ENCODE peak calls at places on chromosomes 13 and 19, in eight cellular contexts. G is stomach, J is right lobe of liver, H is transverse colon, P is esophagus squamous epithelium, E is A549, F is uterus, Z is upper lobe of left lung. K is an unnamed sample.

GRCh38 chr13:58889474-58889873 is 1257.9 kb downstream of the PCDH17 start:
- DNase-seq in G (no peak), J (no peak), H (no peak), P (no peak), E (no peak), F (no peak), Z (no peak), K (no peak)

GRCh38 chr19:37907735-37908066 is 693 bp downstream of the SIPA1L3 start:
- DNase-seq in G (no peak), J (no peak), H (no peak), P (no peak), E (no peak), F (no peak), Z (no peak), K (no peak)

GRCh38 chr13:98570929-98571372 is 6.0 kb downstream of the STK24 start:
- DNase-seq in G (peak; percentile 43), J (no peak), H (peak; percentile 61), P (no peak), E (no peak), F (peak; percentile 34), Z (peak; percentile 73), K (no peak)

GRCh38 chr13:80196756-80197155 is 144.2 kb downstream of the SPRY2 start:
- DNase-seq in G (no peak), J (no peak), H (no peak), P (no peak), E (no peak), F (no peak), Z (no peak), K (no peak)

GRCh38 chr19:19105365-19106060 is 32.8 kb downstream of the TMEM161A start:
- DNase-seq in G (peak; percentile 51), J (no peak), H (peak; percentile 69), P (no peak), E (peak; percentile 48), F (peak; percentile 84), Z (no peak), K (no peak)

GRCh38 chr19:22708983-22709382 is 74.9 kb downstream of the ZNF492 start:
- DNase-seq in G (no peak), J (no peak), H (no peak), P (no peak), E (no peak), F (no peak), Z (no peak), K (no peak)

GRCh38 chr19:34838753-34839431 is 65.9 kb upstream of the ZNF599 start:
- DNase-seq in G (peak; percentile 25), J (peak; percentile 81), H (peak; percentile 31), P (no peak), E (no peak), F (no peak), Z (no peak), K (no peak)

GRCh38 chr19:32651729-32652140 is 23.2 kb downstream of the ANKRD27 start:
- DNase-seq in G (peak; percentile 30), J (no peak), H (peak; percentile 49), P (no peak), E (peak; percentile 44), F (no peak), Z (no peak), K (no peak)

GRCh38 chr13:87311165-87311564 is 360.0 kb upstream of the SLITRK5 start:
- DNase-seq in G (no peak), J (no peak), H (no peak), P (no peak), E (no peak), F (no peak), Z (no peak), K (no peak)

GRCh38 chr19:14004619-14005380 is 1.3 kb downstream of the RFX1 start:
- DNase-seq in G (peak; percentile 47), J (peak; percentile 88), H (peak; percentile 66), P (no peak), E (no peak), F (no peak), Z (peak; percentile 76), K (no peak)

GRCh38 chr19:14006766-14007562 is 844 bp upstream of the RFX1 start:
- DNase-seq in G (no peak), J (peak; percentile 90), H (no peak), P (no peak), E (peak; percentile 36), F (no peak), Z (peak; percentile 77), K (peak; percentile 95)

GRCh38 chr19:14003279-14004051 is 2.7 kb downstream of the RFX1 start:
- DNase-seq in G (no peak), J (no peak), H (no peak), P (no peak), E (no peak), F (no peak), Z (no peak), K (no peak)

GRCh38 chr19:14006085-14006765 is at the start of gene RFX1:
- DNase-seq in G (peak; percentile 100), J (peak; percentile 99), H (peak; percentile 100), P (peak; percentile 98), E (peak; percentile 80), F (peak; percentile 100), Z (peak; percentile 98), K (peak; percentile 100)

DNA sequence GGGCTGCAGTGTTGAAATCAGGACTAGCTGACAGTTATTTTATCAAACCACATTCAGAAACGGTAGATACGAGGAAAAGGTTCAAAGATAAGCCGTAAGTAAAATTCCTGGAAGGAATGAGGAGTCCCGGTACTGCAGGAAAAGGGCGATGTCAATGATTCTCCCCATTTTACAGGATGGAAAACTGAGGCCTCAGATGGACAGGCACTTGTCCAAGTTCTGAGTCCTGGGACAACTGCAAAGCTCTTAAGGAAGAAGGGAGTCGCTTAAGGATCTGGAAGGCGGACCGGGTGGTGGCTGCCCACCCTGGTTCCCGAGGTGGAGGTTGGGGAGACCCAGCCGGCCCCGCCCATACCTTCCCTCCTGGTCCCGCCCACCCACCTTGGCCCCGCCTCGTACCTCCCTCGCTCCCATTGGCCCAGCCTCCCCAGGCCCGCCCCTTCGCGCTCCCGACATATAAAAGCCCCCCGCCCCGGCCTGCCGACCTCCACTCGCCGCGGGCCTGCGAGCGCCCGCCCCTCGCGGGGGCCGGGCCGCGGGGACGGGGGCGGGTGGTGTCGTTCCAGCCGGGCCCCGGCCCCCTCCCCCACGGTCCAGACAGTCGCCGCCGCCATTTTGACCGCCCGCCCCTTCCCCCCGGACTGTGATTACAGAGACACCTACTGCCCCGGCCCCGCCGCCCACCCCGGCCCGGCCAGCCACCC is 587 bp downstream of the RFX1 start:
- DNase-seq in G (peak; percentile 94), J (peak; percentile 97), H (peak; percentile 96), P (peak; percentile 53), E (peak; percentile 33), F (peak; percentile 93), Z (peak; percentile 94), K (peak; percentile 98)
- TF ChIP-seq POLR2A in G (no peak), J (peak; percentile 38), H (peak; percentile 8), P (peak; percentile 37), E (no peak), F (peak; percentile 56), Z (no peak), K (no peak)

GRCh38 chr19:2089001-2089711 is 7.0 kb downstream of the MOB3A start:
- DNase-seq in G (no peak), J (no peak), H (no peak), P (no peak), E (no peak), F (no peak), Z (no peak), K (no peak)

GRCh38 chr19:2081873-2082810 is 14.0 kb downstream of the MOB3A start:
- DNase-seq in G (peak; percentile 50), J (no peak), H (peak; percentile 64), P (no peak), E (no peak), F (no peak), Z (peak; percentile 78), K (no peak)

GRCh38 chr19:2083174-2083854 is 12.8 kb downstream of the MOB3A start:
- DNase-seq in G (no peak), J (no peak), H (peak; percentile 64), P (no peak), E (no peak), F (peak; percentile 25), Z (peak; percentile 62), K (no peak)

GRCh38 chr19:2087621-2088100 is 8.5 kb downstream of the MOB3A start:
- DNase-seq in G (no peak), J (no peak), H (peak; percentile 50), P (no peak), E (no peak), F (no peak), Z (peak; percentile 60), K (no peak)

DNA sequence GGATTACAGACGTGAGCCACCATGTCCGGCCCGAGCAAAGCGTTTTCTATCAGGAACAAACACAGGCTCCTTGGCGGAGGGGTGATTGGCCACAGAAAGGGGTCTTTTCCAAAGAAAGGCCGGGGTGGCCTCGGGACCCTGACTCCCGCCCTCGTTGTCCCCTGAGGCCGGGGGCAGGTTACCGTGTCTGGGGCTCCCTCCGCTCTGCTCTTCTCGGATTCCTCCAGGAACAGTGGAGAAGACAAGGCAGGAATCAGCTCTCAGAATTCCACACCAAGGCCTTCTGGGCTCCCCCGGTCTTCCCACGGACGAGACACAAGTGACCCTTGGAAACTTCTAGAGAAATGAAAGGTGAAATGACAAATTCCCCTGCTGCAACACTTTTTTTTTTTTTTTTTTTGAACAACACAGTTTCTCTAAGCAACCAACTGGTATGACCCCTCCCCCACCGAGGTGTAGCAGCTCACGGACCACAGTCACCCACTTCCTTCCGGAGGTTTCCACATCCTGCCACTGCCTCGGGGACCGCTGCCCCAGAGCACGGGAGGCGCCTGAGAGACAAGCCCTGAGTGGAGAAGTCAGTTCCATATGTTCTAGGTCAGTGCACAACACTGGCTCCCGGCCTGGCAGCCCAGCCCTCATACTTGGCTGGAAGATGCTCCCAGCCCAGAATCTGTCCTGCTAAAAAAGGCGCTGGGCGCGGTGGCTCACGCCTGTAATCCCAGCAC is 11.0 kb downstream of the MOB3A start:
- DNase-seq in G (peak; percentile 76), J (peak; percentile 84), H (peak; percentile 88), P (peak; percentile 77), E (no peak), F (no peak), Z (peak; percentile 89), K (peak; percentile 82)
- TF ChIP-seq POLR2A in G (no peak), J (no peak), H (no peak), P (no peak), E (no peak), F (no peak), Z (no peak), K (no peak)

DNA sequence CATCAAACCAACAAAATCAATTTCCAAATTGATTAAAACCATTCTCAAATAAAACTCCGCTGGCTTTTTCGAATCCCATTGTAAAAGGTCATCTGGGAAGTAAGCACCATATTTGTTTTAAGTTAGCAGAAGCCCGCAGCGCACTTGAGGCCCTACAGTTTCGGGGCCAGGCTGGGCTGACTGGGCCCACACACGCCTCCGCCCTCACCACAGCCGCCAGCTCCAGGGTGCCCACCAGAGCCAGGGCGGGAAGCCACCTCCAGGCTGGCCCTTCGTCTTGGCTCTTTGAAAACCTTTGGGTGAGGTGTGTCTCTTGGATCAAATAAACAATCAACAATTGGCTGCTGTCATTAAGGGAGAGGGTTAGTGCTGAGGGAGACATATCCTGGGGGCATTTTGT is 133.3 kb downstream of the SOX1 start:
- DNase-seq in G (no peak), J (no peak), H (no peak), P (no peak), E (no peak), F (no peak), Z (no peak), K (no peak)
- TF ChIP-seq POLR2A in G (no peak), J (no peak), H (no peak), P (no peak), E (no peak), F (no peak), Z (no peak), K (no peak)

DNA sequence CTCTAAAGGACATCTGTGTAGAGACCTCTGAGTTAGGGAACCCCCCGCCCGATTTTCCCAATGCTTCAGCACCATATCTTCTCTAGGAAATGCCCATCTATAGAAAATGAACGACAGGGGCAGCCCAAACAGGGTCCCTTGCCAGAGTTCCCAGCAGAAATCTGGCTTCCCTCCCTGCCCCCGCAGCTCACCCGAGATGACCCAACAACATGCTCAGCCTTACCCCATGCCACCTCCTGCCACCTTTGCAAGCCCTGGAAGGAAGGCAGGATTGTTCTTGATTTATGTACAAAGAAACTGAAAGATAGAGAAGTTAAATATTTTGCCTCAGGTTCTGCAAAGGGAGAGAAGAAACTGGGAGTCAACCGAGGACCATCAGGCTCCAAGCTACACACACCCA is 105.6 kb upstream of the UQCRFS1 start:
- DNase-seq in G (no peak), J (no peak), H (no peak), P (no peak), E (no peak), F (no peak), Z (no peak), K (no peak)
- TF ChIP-seq POLR2A in G (no peak), J (no peak), H (no peak), P (no peak), E (no peak), F (no peak), Z (no peak), K (no peak)

K was measured in suprapubic skin.